ENCODE peak calls at places on chromosomes 13 and 19, in four cellular contexts. M is GM12878, Q is K562, C is GM12891. S is an unnamed sample.

GRCh38 chr19:38691938-38692457 is 44.5 kb downstream of the ACTN4 start:
- DNase-seq in M (no peak), Q (no peak), C (no peak), S (no peak)

GRCh38 chr19:44614313-44614712 is 950 bp downstream of the IGSF23 start:
- DNase-seq in M (no peak), Q (no peak), C (no peak), S (no peak)

GRCh38 chr19:460877-461609 is at the start of gene SHC2:
- DNase-seq in M (no peak), Q (peak), C (no peak), S (no peak)

GRCh38 chr13:28531195-28531955 is 36.4 kb upstream of the FLT1 start:
- DNase-seq in M (no peak), Q (no peak), C (no peak), S (no peak)

GRCh38 chr19:10884273-10884672 is 12.9 kb downstream of the CARM1 start:
- DNase-seq in M (no peak), Q (peak), C (no peak), S (no peak)

GRCh38 chr13:45231722-45232121 is 30.9 kb upstream of the KCTD4 start:
- DNase-seq in M (no peak), Q (peak), C (peak), S (no peak)

GRCh38 chr19:53530622-53531021 is 7.3 kb upstream of the ZNF331 start:
- DNase-seq in M (no peak), Q (no peak), C (no peak), S (no peak)

GRCh38 chr13:53250272-53250875 is 221.8 kb downstream of the OLFM4 start:
- DNase-seq in M (peak), Q (peak), C (no peak), S (peak)

GRCh38 chr19:46192990-46193650 is 36.4 kb upstream of the IGFL1 start:
- DNase-seq in M (no peak), Q (peak), C (no peak), S (peak)

GRCh38 chr13:50208826-50209335 is 193.6 kb downstream of the KCNRG start:
- DNase-seq in M (no peak), Q (peak), C (no peak), S (peak)

GRCh38 chr13:28935104-28935503 is 115.0 kb downstream of the MTUS2 start:
- DNase-seq in M (no peak), Q (no peak), C (no peak), S (no peak)

GRCh38 chr13:113846639-113847318 is 17.1 kb downstream of the GAS6 start:
- DNase-seq in M (no peak), Q (no peak), C (no peak), S (no peak)

GRCh38 chr13:110913911-110914292 is 967 bp downstream of the ANKRD10 start:
- DNase-seq in M (no peak), Q (no peak), C (no peak), S (no peak)

GRCh38 chr13:44410328-44410859 is 36.8 kb downstream of the SERP2 start:
- DNase-seq in M (no peak), Q (no peak), C (no peak), S (no peak)

GRCh38 chr13:56378566-56378965 is 762.2 kb upstream of the PRR20A start:
- DNase-seq in M (no peak), Q (no peak), C (no peak), S (no peak)

GRCh38 chr13:109206616-109207015 is 577.2 kb downstream of the MYO16 start:
- DNase-seq in M (no peak), Q (no peak), C (no peak), S (no peak)

GRCh38 chr13:96960379-96960778 is 33.9 kb downstream of the OXGR1 start:
- DNase-seq in M (no peak), Q (no peak), C (no peak), S (no peak)

GRCh38 chr19:37951816-37952210 is 44.8 kb downstream of the SIPA1L3 start:
- DNase-seq in M (no peak), Q (no peak), C (no peak), S (no peak)

DNA sequence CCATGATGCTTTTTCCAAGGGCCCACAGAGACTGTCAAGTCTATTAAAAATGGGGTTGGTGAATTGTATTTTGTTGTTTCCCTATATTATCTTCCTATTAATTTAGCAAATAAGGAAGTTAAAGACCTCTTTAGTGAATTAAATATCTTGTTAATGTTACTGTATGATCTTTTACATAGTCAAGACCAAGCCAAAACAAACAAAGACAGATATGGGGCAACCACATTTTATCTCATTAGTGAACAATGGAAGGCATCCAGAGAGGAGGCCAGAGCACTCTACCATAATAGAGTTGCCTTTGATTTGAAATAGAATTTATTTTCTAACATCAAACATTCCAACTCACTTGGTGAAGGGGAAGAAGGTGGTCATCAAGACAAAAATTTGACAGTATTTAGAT is 169.4 kb downstream of the B3GLCT start:
- DNase-seq in M (no peak), Q (no peak), C (no peak), S (no peak)
- TF ChIP-seq SPI1 in M (no peak), Q (no peak), C (no peak), S (no peak)

DNA sequence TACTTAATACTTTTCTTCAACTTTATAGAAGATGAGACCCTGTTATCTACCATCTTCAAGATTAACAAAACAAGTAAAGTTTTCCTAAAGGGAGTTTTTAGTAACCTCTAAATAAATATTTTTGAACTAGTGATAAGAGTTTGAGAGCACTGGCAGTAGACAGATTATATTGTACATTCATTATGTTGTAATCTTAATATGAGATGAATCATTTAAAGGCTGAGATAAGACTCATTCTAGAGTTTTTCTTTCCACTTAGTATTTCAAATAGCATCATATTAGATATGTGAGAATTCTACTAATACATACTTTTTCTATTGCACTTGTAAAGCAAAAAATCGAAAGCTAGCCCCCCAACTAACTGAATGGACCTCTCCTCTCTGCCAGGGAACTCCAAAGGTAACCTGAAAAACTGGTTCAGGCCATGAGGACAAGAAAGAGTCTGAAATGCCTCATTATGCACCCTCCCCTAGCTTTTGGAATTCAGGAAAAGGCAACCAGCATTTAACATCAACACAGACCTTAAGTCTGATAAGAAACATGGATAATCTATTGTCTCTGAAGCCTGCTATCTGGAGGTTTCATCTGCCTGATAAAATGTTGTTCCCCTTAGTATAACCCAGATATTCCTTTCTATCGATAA is 875.4 kb upstream of the SLC10A2 start:
- DNase-seq in M (no peak), Q (no peak), C (no peak), S (no peak)
- TF ChIP-seq SPI1 in M (no peak), Q (no peak), C (no peak), S (no peak)

GRCh38 chr19:17948967-17949930 is 16.4 kb downstream of the CCDC124 start:
- DNase-seq in M (no peak), Q (no peak), C (no peak), S (no peak)
- TF ChIP-seq SPI1 in M (no peak), Q (no peak), C (no peak), S (no peak)

GRCh38 chr19:2756921-2757881 is 17.4 kb upstream of the SLC39A3 start:
- DNase-seq in M (no peak), Q (no peak), C (no peak), S (no peak)

GRCh38 chr19:2755448-2755705 is 15.6 kb upstream of the SLC39A3 start:
- DNase-seq in M (no peak), Q (no peak), C (no peak), S (no peak)

GRCh38 chr19:2754659-2755447 is 15.0 kb upstream of the SLC39A3 start:
- DNase-seq in M (no peak), Q (no peak), C (no peak), S (no peak)

GRCh38 chr19:2755811-2756210 is 16.0 kb upstream of the SLC39A3 start:
- DNase-seq in M (no peak), Q (no peak), C (no peak), S (no peak)

DNA sequence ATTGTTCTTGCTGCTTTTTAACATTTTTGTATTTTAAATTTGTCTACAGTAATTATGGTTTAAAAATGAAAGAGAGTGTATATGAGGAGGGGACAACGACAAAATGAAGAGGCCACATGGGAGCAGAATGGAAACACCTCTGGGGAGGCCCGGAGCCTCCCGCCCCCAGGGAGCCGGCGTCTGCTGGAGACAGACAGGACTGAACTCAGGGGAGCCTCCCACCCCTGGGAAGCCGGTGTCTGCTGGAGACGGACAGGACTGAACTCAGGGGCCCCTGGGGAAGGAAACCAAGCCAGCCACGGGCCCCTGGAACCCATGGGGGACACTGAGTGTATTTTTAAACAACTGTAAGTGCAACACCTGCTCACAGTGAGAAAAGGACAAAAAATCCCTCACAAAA is 16.7 kb upstream of the SLC39A3 start:
- DNase-seq in M (no peak), Q (no peak), C (no peak), S (no peak)
- TF ChIP-seq SPI1 in M (no peak), Q (no peak), C (no peak), S (no peak)

DNA sequence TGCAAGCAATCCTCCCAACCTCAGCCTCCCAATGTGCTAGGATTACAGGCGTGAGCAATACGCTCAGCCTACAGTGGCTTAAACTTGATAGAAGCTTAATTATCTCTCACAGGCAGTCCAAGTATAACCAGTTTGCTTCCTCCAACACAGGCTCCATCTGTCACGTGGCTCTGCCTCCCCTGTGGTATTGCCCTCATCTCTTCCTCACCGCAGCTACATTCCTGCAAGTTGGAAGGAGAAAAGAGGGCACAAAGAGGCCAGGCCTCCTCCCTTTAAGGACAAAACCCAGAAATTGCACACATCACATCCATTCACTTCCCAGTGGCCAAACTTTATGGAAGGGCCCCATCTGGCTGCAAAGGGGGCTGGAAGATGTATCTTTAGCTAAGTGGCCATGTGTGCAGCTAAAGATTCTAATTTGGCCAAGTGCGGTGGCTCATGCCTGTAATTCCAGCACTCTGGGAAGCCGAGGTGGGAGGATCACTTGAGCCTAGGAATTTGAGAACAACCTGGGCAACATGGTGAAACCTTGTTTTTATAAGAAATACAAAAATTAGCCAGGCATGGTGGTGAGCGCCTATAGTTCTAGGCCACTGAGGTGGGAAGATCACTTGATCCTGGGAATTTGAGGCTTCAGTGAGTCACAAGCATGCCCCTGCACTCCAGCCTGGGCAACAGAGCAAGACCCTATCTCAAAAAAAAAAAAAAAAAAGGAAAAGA is 3.1 kb upstream of the SDHAF1 start:
- DNase-seq in M (no peak), Q (no peak), C (no peak), S (no peak)
- TF ChIP-seq SPI1 in M (no peak), Q (no peak), C (no peak), S (no peak)

DNA sequence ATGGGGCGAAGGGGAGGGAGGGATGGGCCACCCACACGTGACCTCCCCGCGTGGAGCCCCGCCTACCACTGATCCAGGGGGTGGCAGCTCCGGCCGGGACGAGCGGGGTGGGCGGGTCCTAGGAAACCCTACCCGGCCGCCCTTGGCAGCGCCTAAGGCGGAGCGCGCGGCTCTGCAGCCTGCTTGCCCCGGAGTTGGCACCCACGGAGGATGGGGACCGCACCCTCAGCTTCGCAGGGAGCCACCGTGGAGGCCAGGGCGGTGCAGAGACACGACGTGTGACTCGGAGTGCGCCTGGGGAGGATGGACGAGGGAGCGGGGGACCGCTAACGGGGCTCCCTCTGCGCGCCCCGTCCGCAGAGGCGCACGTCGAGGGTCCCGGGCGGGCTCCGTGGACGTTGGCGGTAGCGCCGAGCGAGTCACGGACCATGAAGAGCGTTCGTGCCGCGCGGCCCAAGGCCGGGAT is at the start of gene RGS9BP:
- DNase-seq in M (no peak), Q (peak), C (no peak), S (peak)
- TF ChIP-seq SPI1 in M (no peak), Q (no peak), C (no peak), S (no peak)

GRCh38 chr19:21574607-21575006 is 69.2 kb downstream of the ZNF429 start:
- DNase-seq in M (no peak), Q (no peak), C (no peak), S (no peak)

GRCh38 chr19:21571316-21571715 is 65.9 kb downstream of the ZNF429 start:
- DNase-seq in M (no peak), Q (no peak), C (no peak), S (no peak)

GRCh38 chr19:21566073-21566472 is 60.7 kb downstream of the ZNF429 start:
- DNase-seq in M (no peak), Q (no peak), C (no peak), S (no peak)

GRCh38 chr19:21569497-21569870 is 64.1 kb downstream of the ZNF429 start:
- DNase-seq in M (no peak), Q (no peak), C (no peak), S (no peak)

DNA sequence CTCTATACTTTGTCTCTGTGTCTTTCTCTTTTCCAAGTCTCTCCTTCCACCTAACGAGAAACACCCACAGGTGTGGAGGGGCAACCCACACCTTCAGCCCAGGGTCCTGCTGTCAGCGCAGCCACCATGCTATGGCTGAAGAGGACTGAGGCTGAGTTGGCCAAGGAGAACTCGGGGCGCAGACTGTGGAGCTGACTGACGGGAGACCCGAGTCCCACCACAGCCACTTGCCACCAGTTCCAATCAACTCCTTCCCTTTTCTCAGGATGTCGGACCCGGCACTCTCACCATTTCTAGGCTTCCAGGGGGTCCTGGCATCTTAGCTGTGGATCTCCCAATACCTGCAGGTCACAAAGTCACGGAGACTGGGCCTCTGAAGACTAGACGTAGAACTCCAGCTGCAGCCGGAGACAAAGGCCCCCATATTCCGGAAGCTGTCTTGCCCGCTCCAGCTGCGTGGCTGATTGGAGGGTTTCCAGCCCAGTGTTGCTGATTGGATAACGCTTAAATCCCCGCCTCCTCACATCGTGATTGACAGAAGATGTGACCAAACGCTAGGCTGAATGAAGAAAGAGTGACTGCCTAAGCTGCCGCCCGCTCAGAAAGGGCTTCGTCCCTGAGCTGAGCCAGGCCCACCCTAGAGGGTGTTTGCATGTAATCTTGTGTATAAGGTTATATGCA is 63.6 kb downstream of the ZNF429 start:
- DNase-seq in M (no peak), Q (no peak), C (peak), S (no peak)
- TF ChIP-seq SPI1 in M (no peak), Q (no peak), C (no peak), S (no peak)

DNA sequence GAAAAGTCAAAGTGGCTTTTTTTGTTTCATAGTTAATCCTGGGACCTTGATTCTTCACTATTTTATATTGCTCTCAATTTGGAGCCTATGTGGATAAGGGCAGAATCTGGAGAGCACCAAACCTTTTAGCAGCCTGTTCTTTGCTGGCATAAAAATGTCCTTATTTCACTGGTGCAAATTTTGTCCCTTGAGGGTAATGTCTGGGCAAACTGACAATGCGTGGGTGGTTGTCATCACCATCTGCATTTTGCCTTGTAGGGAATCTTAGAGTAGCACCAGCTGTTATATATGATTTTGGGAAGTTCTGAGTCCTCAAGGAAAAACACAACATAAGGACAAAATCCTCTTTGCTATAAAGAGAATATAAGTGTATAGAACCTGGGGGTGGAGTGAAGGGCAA is 336.9 kb upstream of the HTR2A start:
- DNase-seq in M (no peak), Q (no peak), C (no peak), S (no peak)
- TF ChIP-seq SPI1 in M (no peak), Q (no peak), C (no peak), S (no peak)

GRCh38 chr13:64057372-64058020 is 2641.8 kb upstream of the PCDH20 start:
- DNase-seq in M (no peak), Q (no peak), C (no peak), S (no peak)

GRCh38 chr13:64052526-64052925 is 2636.9 kb upstream of the PCDH20 start:
- DNase-seq in M (no peak), Q (peak), C (no peak), S (no peak)

GRCh38 chr13:64051278-64051677 is 2635.6 kb upstream of the PCDH20 start:
- DNase-seq in M (no peak), Q (no peak), C (no peak), S (no peak)

DNA sequence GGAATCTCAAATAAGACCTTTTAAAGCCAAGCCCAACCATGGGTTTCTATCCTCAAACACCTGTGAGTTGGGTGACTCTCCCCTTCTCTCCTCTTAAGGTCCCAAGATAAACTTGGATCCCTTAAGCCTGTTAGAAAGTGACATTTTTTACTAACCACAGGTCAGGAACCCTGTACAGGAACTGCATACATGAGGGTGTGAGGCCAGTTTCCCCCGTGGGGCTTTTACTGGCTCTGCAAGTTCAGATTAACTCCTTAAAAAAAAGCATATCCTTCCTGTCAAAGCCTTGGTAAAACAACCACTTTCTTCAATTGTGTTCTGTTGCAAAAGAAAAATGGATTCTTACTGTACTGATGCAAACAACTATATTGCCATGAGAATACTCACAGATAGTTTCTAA is 2638.7 kb upstream of the PCDH20 start:
- DNase-seq in M (no peak), Q (no peak), C (no peak), S (no peak)
- TF ChIP-seq SPI1 in M (no peak), Q (no peak), C (no peak), S (no peak)

S was measured in HL-60.